ENCODE peak calls at places on chromosomes 5 and 9, in nine cellular contexts. I is kidney; Z is body of pancreas; O is CD8-positive, alpha-beta T cell; J is uterus; K is endothelial cell of umbilical vein; F is IMR-90; T is tibial artery; N is upper lobe of right lung. X is an unnamed sample.

GRCh38 chr5:95285406-95285761 is 490 bp upstream of the MCTP1 start:
- DNase-seq in I (no peak), Z (no peak), O (no peak), J (no peak), K (peak), F (no peak), T (no peak), N (no peak), X (no peak)

GRCh38 chr5:58073246-58073645 is 386.6 kb downstream of the PLK2 start:
- DNase-seq in I (no peak), Z (no peak), O (no peak), J (no peak), K (no peak), F (no peak), T (no peak), N (no peak), X (no peak)

GRCh38 chr5:100542086-100542485 is 6.9 kb downstream of the FAM174A start:
- DNase-seq in I (no peak), Z (no peak), O (no peak), J (no peak), K (no peak), F (no peak), T (no peak), N (no peak), X (no peak)

GRCh38 chr9:82490019-82490499 is 501.5 kb downstream of the SPATA31D1 start:
- DNase-seq in I (no peak), Z (no peak), O (no peak), J (no peak), K (no peak), F (peak), T (no peak), N (no peak), X (no peak)

GRCh38 chr5:122463221-122463620 is 151.2 kb downstream of the SNCAIP start:
- DNase-seq in I (no peak), Z (no peak), O (no peak), J (no peak), K (no peak), F (peak), T (no peak), N (no peak), X (no peak)

GRCh38 chr5:68046445-68046844 is 169.1 kb upstream of the PIK3R1 start:
- DNase-seq in I (no peak), Z (no peak), O (no peak), J (no peak), K (peak), F (peak), T (peak), N (no peak), X (no peak)

GRCh38 chr9:88041447-88041846 is 67.1 kb upstream of the CDK20 start:
- DNase-seq in I (no peak), Z (no peak), O (no peak), J (no peak), K (no peak), F (peak), T (no peak), N (no peak), X (no peak)

GRCh38 chr5:100517301-100517974 is 17.7 kb upstream of the FAM174A start:
- DNase-seq in I (no peak), Z (peak), O (no peak), J (no peak), K (no peak), F (no peak), T (no peak), N (peak), X (no peak)

GRCh38 chr5:162512935-162513575 is 445.5 kb downstream of the GABRG2 start:
- DNase-seq in I (no peak), Z (no peak), O (no peak), J (no peak), K (no peak), F (no peak), T (no peak), N (no peak), X (no peak)

GRCh38 chr5:57653636-57654290 is 171.2 kb upstream of the ACTBL2 start:
- DNase-seq in I (no peak), Z (no peak), O (no peak), J (no peak), K (no peak), F (no peak), T (no peak), N (no peak), X (no peak)

GRCh38 chr9:123087359-123087888 is 54.0 kb downstream of the GPR21 start:
- DNase-seq in I (no peak), Z (no peak), O (no peak), J (no peak), K (no peak), F (no peak), T (no peak), N (no peak), X (no peak)

GRCh38 chr9:137975936-137976565 is 98.5 kb downstream of the CACNA1B start:
- DNase-seq in I (peak), Z (no peak), O (no peak), J (no peak), K (no peak), F (no peak), T (no peak), N (peak), X (no peak)

GRCh38 chr9:87564111-87564510 is 66.4 kb downstream of the DAPK1 start:
- DNase-seq in I (no peak), Z (no peak), O (no peak), J (no peak), K (peak), F (no peak), T (no peak), N (no peak), X (no peak)

GRCh38 chr9:110427497-110428104 is 89.9 kb upstream of the TXNDC8 start:
- DNase-seq in I (no peak), Z (peak), O (no peak), J (peak), K (peak), F (peak), T (peak), N (peak), X (no peak)

GRCh38 chr5:73121109-73121443 is 701 bp downstream of the TMEM171 start:
- DNase-seq in I (no peak), Z (no peak), O (no peak), J (no peak), K (peak), F (peak), T (no peak), N (no peak), X (no peak)
- H3K4me3 ChIP-seq in I (peak), Z (no peak), O (no peak), J (no peak), K (peak), F (peak), T (no peak), N (peak), X (peak)

GRCh38 chr5:169950333-169950732 is 30.0 kb downstream of the INSYN2B start:
- DNase-seq in I (no peak), Z (no peak), O (no peak), J (no peak), K (no peak), F (no peak), T (no peak), N (no peak), X (no peak)

GRCh38 chr5:169945831-169946261 is 34.4 kb downstream of the INSYN2B start:
- DNase-seq in I (peak), Z (peak), O (no peak), J (peak), K (peak), F (peak), T (peak), N (no peak), X (no peak)

GRCh38 chr5:169944922-169945675 is 35.2 kb downstream of the INSYN2B start:
- DNase-seq in I (no peak), Z (no peak), O (no peak), J (no peak), K (peak), F (peak), T (no peak), N (no peak), X (no peak)

GRCh38 chr5:169944115-169944514 is 36.2 kb downstream of the INSYN2B start:
- DNase-seq in I (no peak), Z (no peak), O (no peak), J (no peak), K (no peak), F (no peak), T (no peak), N (no peak), X (no peak)

DNA sequence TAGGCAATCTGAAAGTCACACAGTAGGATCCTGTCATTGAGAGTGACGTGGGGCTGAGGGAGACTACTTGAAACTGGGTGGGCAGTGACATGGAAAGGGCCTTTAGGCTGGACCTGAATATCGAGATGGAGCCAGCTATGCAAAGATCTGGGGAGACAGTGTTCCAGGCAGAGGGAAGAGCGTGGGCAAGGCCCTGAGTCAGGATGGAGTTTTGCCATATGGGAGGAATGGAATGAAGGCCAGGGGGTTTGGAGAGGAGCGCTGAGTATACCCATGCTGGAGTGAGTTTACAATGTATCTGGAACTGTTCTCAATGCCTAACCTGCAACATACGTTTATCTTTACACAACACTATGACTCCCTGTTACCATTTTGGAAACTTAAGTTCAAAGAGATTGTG is 33.6 kb downstream of the INSYN2B start:
- DNase-seq in I (no peak), Z (no peak), O (no peak), J (no peak), K (no peak), F (peak), T (no peak), N (no peak), X (no peak)
- H3K27ac ChIP-seq in I (no peak), Z (no peak), O (no peak), J (no peak), K (no peak), F (peak), T (no peak), N (no peak), X (no peak)

GRCh38 chr9:93911871-93912554 is 43.1 kb downstream of the BARX1 start:
- DNase-seq in I (no peak), Z (no peak), O (no peak), J (peak), K (no peak), F (peak), T (no peak), N (no peak), X (no peak)

GRCh38 chr9:93909242-93909616 is 45.9 kb downstream of the BARX1 start:
- DNase-seq in I (no peak), Z (no peak), O (no peak), J (no peak), K (no peak), F (no peak), T (no peak), N (no peak), X (no peak)

GRCh38 chr9:93910196-93910595 is 45.0 kb downstream of the BARX1 start:
- DNase-seq in I (no peak), Z (no peak), O (no peak), J (no peak), K (no peak), F (no peak), T (no peak), N (no peak), X (no peak)

GRCh38 chr9:93911136-93911745 is 43.9 kb downstream of the BARX1 start:
- DNase-seq in I (no peak), Z (no peak), O (no peak), J (no peak), K (no peak), F (no peak), T (no peak), N (no peak), X (no peak)

GRCh38 chr9:93910598-93910997 is 44.6 kb downstream of the BARX1 start:
- DNase-seq in I (no peak), Z (no peak), O (no peak), J (no peak), K (no peak), F (no peak), T (no peak), N (no peak), X (no peak)
- TF ChIP-seq CTCF in I (no peak), Z (no peak), O (no peak), J (no peak), K (no peak), F (no peak), T (no peak), N (no peak), X (no peak)

DNA sequence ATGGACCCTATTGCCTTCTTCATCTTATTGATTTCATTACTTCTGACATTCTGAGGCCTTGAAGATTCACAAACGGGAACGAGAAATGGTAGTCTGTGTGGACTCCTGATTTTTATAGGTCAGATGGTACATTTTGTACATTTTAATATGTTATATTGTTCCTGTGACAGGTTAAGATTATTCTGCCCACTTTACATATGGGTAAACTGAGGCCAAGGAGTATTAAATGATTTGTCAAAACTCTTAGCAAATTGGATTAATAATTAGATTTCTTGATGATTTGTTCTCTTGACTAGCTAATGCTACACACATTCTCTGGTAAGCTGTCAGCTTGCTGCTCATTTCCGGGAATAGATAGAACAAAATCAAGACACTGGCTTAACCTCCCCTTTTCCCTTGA is 1.9 kb downstream of the FAM53C start:
- DNase-seq in I (no peak), Z (no peak), O (no peak), J (no peak), K (no peak), F (no peak), T (no peak), N (no peak), X (no peak)
- H3K4me3 ChIP-seq in I (peak), Z (no peak), O (peak), J (no peak), K (no peak), F (no peak), T (peak), N (no peak), X (peak)

GRCh38 chr5:55324006-55324405 is 16.2 kb downstream of the MTREX start:
- DNase-seq in I (no peak), Z (no peak), O (no peak), J (no peak), K (no peak), F (no peak), T (no peak), N (no peak), X (no peak)
- H3K27ac ChIP-seq in I (no peak), Z (no peak), O (no peak), J (no peak), K (no peak), F (no peak), T (peak), N (no peak), X (no peak)

X was measured in coronary artery.